ENCODE peak calls at places on chromosomes 7 and 10, in ten cellular contexts. V is HT1080; H is GM13976; M is CD8-positive, alpha-beta memory T cell; Q is GM12892; D is IMR-90; X is activated T-cell treated with anti-CD3 and anti-CD28 coated beads, Interleukin-2, amount 50 U/mL, for 72 hours; T is AG10803; W is EL; N is HuH-7.5. R is an unnamed sample.

GRCh38 chr7:30467275-30467674 is 11.3 kb downstream of the NOD1 start:
- DNase-seq in V (no peak), H (no peak), M (no peak), Q (no peak), D (no peak), X (no peak), T (no peak), W (no peak), N (no peak), R (no peak)

GRCh38 chr7:85065888-85066485 is 120.9 kb downstream of the SEMA3D start:
- DNase-seq in V (no peak), H (no peak), M (no peak), Q (no peak), D (peak), X (no peak), T (peak), W (no peak), N (no peak), R (no peak)

GRCh38 chr10:389391-389790 is 254.1 kb downstream of the ZMYND11 start:
- DNase-seq in V (no peak), H (no peak), M (no peak), Q (no peak), D (no peak), X (no peak), T (no peak), W (no peak), N (no peak), R (no peak)

GRCh38 chr7:138021889-138022288 is 20.0 kb upstream of the CREB3L2 start:
- DNase-seq in V (peak), H (no peak), M (no peak), Q (no peak), D (no peak), X (no peak), T (no peak), W (no peak), N (no peak), R (no peak)

GRCh38 chr10:35379226-35380137 is 43.2 kb downstream of the CCNY start:
- DNase-seq in V (peak), H (peak), M (peak), Q (no peak), D (peak), X (peak), T (peak), W (no peak), N (no peak), R (peak)

GRCh38 chr7:128831994-128832879 is 2.0 kb downstream of the FLNC start:
- DNase-seq in V (no peak), H (peak), M (no peak), Q (peak), D (peak), X (no peak), T (peak), W (peak), N (no peak), R (peak)

GRCh38 chr7:157004839-157005455 is 5.5 kb downstream of the MNX1 start:
- DNase-seq in V (no peak), H (no peak), M (no peak), Q (no peak), D (no peak), X (no peak), T (no peak), W (no peak), N (no peak), R (no peak)

GRCh38 chr7:100091411-100092181 is 2.8 kb downstream of the COPS6 start:
- DNase-seq in V (no peak), H (no peak), M (no peak), Q (no peak), D (peak), X (peak), T (no peak), W (peak), N (no peak), R (no peak)

GRCh38 chr7:770336-770735 is 43.3 kb upstream of the PRKAR1B start:
- DNase-seq in V (no peak), H (no peak), M (no peak), Q (no peak), D (no peak), X (no peak), T (no peak), W (no peak), N (no peak), R (no peak)

GRCh38 chr7:80106498-80107113 is 28.0 kb upstream of the GNAI1 start:
- DNase-seq in V (no peak), H (no peak), M (no peak), Q (no peak), D (no peak), X (no peak), T (no peak), W (no peak), N (no peak), R (no peak)

GRCh38 chr10:63273575-63273974 is 140.4 kb downstream of the NRBF2 start:
- DNase-seq in V (no peak), H (no peak), M (peak), Q (no peak), D (peak), X (no peak), T (no peak), W (no peak), N (no peak), R (no peak)

GRCh38 chr7:115230882-115231508 is 309.1 kb downstream of the MDFIC start:
- DNase-seq in V (peak), H (no peak), M (no peak), Q (no peak), D (peak), X (no peak), T (peak), W (peak), N (no peak), R (no peak)

GRCh38 chr10:116710021-116710420 is 32.3 kb downstream of the HSPA12A start:
- DNase-seq in V (no peak), H (no peak), M (no peak), Q (no peak), D (no peak), X (no peak), T (no peak), W (no peak), N (no peak), R (no peak)

GRCh38 chr7:85065306-85065705 is 121.5 kb downstream of the SEMA3D start:
- DNase-seq in V (no peak), H (no peak), M (no peak), Q (no peak), D (peak), X (no peak), T (peak), W (no peak), N (no peak), R (no peak)

GRCh38 chr10:106175760-106176377 is 988.6 kb downstream of the SORCS1 start:
- DNase-seq in V (peak), H (peak), M (no peak), Q (no peak), D (no peak), X (no peak), T (peak), W (peak), N (no peak), R (peak)

GRCh38 chr7:84637568-84638338 is 443.2 kb upstream of the SEMA3A start:
- DNase-seq in V (peak), H (no peak), M (no peak), Q (no peak), D (peak), X (no peak), T (peak), W (peak), N (no peak), R (no peak)

GRCh38 chr7:128885370-128886187 is 22.9 kb downstream of the ATP6V1F start:
- DNase-seq in V (no peak), H (no peak), M (no peak), Q (no peak), D (no peak), X (no peak), T (no peak), W (no peak), N (no peak), R (no peak)

GRCh38 chr7:71131753-71132520 is at the start of gene GALNT17:
- DNase-seq in V (no peak), H (no peak), M (no peak), Q (no peak), D (no peak), X (no peak), T (no peak), W (no peak), N (no peak), R (no peak)

GRCh38 chr7:150994141-150994837 is 3.5 kb downstream of the NOS3 start:
- DNase-seq in V (no peak), H (no peak), M (no peak), Q (no peak), D (no peak), X (no peak), T (no peak), W (no peak), N (no peak), R (no peak)

GRCh38 chr7:1883031-1883761 is 213.1 kb downstream of the ELFN1 start:
- DNase-seq in V (peak), H (no peak), M (no peak), Q (no peak), D (peak), X (no peak), T (peak), W (peak), N (no peak), R (no peak)

GRCh38 chr10:77157248-77158019 is 480.2 kb downstream of the KCNMA1 start:
- DNase-seq in V (peak), H (no peak), M (no peak), Q (no peak), D (no peak), X (no peak), T (no peak), W (no peak), N (no peak), R (no peak)

GRCh38 chr10:124211921-124212320 is 118.5 kb upstream of the CHST15 start:
- DNase-seq in V (peak), H (no peak), M (no peak), Q (no peak), D (no peak), X (no peak), T (peak), W (peak), N (no peak), R (no peak)

GRCh38 chr7:7980134-7980533 is 11.5 kb downstream of the GLCCI1 start:
- DNase-seq in V (no peak), H (no peak), M (no peak), Q (no peak), D (no peak), X (no peak), T (no peak), W (no peak), N (no peak), R (no peak)

GRCh38 chr10:72334832-72335393 is 19.8 kb downstream of the DNAJB12 start:
- DNase-seq in V (peak), H (peak), M (peak), Q (peak), D (peak), X (peak), T (peak), W (no peak), N (no peak), R (peak)

GRCh38 chr7:22617166-22617565 is 109.8 kb upstream of the IL6 start:
- DNase-seq in V (no peak), H (no peak), M (no peak), Q (no peak), D (no peak), X (no peak), T (peak), W (peak), N (no peak), R (no peak)

GRCh38 chr10:6229746-6230145 is 27.0 kb downstream of the PFKFB3 start:
- DNase-seq in V (no peak), H (no peak), M (no peak), Q (no peak), D (no peak), X (no peak), T (no peak), W (no peak), N (no peak), R (no peak)

GRCh38 chr7:31027161-31027965 is 24.7 kb upstream of the ADCYAP1R1 start:
- DNase-seq in V (no peak), H (peak), M (no peak), Q (no peak), D (no peak), X (peak), T (peak), W (no peak), N (no peak), R (peak)